ENCODE peak calls at places on chromosomes 1 and 21, in eight cellular contexts. S is transverse colon, Z is suprapubic skin, N is HepG2, R is H1, U is spleen, B is sigmoid colon, K is esophagus muscularis mucosa. F is an unnamed sample. For H3K9me3, the result is how much of the 10 kb centered on the place peaks cover.

GRCh38 chr1:159937014-159937750 is 8.2 kb downstream of the IGSF9 start:
- DNase-seq in Z (no peak), B (no peak), S (peak), U (no peak), K (no peak), N (no peak), R (no peak), F (no peak)

GRCh38 chr1:192538407-192539311 is 36.9 kb upstream of the RGS1 start:
- DNase-seq in S (no peak), K (no peak), B (no peak), Z (no peak), R (no peak), N (no peak), U (no peak), F (no peak)

GRCh38 chr1:172826096-172826741 is 167.3 kb downstream of the FASLG start:
- DNase-seq in N (peak), U (no peak), S (no peak), R (no peak), B (peak), K (no peak), Z (no peak), F (no peak)

GRCh38 chr1:206946261-206946660 is at the start of gene PIGR:
- DNase-seq in B (no peak), U (no peak), N (no peak), R (no peak), K (no peak), S (peak), Z (no peak), F (no peak)

GRCh38 chr21:31804008-31804394 is 68.8 kb upstream of the HUNK start:
- DNase-seq in Z (no peak), U (no peak), B (no peak), K (no peak), S (no peak), N (no peak), R (no peak), F (no peak)

GRCh38 chr1:98099501-98099900 is 178.7 kb upstream of the DPYD start:
- DNase-seq in Z (no peak), U (no peak), K (no peak), R (no peak), B (no peak), N (no peak), S (no peak), F (no peak)

GRCh38 chr1:112862753-112863426 is 93.1 kb downstream of the SLC16A1 start:
- DNase-seq in N (no peak), S (no peak), Z (no peak), B (no peak), R (no peak), K (no peak), U (no peak), F (no peak)

GRCh38 chr1:79188371-79188770 is 181.8 kb upstream of the ADGRL4 start:
- DNase-seq in S (no peak), B (no peak), R (no peak), K (no peak), N (no peak), Z (no peak), U (no peak), F (no peak)

GRCh38 chr1:25676488-25676887 is 59.9 kb downstream of the MAN1C1 start:
- DNase-seq in R (no peak), K (no peak), B (no peak), Z (no peak), U (peak), S (no peak), N (no peak), F (no peak)

GRCh38 chr1:64624446-64624766 is 120.5 kb upstream of the RAVER2 start:
- DNase-seq in B (no peak), U (no peak), Z (no peak), R (no peak), N (no peak), S (no peak), K (no peak), F (no peak)

GRCh38 chr1:9242338-9242969 is 7.9 kb downstream of the H6PD start:
- DNase-seq in Z (peak), K (peak), U (no peak), N (peak), R (no peak), S (peak), B (peak), F (peak)

GRCh38 chr21:44875341-44875740 is 1.9 kb upstream of the PTTG1IP start:
- DNase-seq in S (no peak), N (no peak), R (no peak), Z (no peak), U (no peak), B (no peak), K (no peak), F (no peak)

GRCh38 chr1:154847891-154848290 is 22.2 kb downstream of the KCNN3 start:
- DNase-seq in B (no peak), S (no peak), U (no peak), N (no peak), R (no peak), Z (no peak), K (no peak), F (no peak)

GRCh38 chr1:186440584-186440983 is 20.3 kb downstream of the PDC start:
- DNase-seq in B (no peak), Z (no peak), S (no peak), N (no peak), R (no peak), K (no peak), U (no peak), F (no peak)

GRCh38 chr1:191901651-191902050 is 256.6 kb upstream of the RGS18 start:
- DNase-seq in R (no peak), Z (no peak), S (no peak), N (no peak), B (no peak), U (no peak), K (no peak), F (no peak)

GRCh38 chr1:226607821-226608220 is 59.3 kb downstream of the STUM start:
- DNase-seq in K (no peak), U (peak), Z (no peak), S (no peak), R (no peak), N (no peak), B (peak), F (no peak)

GRCh38 chr1:217620814-217621213 is 10.1 kb downstream of the GPATCH2 start:
- DNase-seq in K (no peak), B (no peak), R (no peak), Z (no peak), U (no peak), N (no peak), S (no peak), F (no peak)

GRCh38 chr1:9612162-9612845 is 23.6 kb downstream of the TMEM201 start:
- DNase-seq in S (no peak), B (no peak), N (no peak), Z (no peak), U (no peak), K (no peak), R (no peak), F (no peak)

GRCh38 chr21:19268634-19269138 is 865.1 kb upstream of the TMPRSS15 start:
- DNase-seq in K (no peak), R (no peak), S (no peak), U (no peak), B (no peak), Z (no peak), N (no peak), F (no peak)

GRCh38 chr1:180594723-180595122 is 36.0 kb downstream of the OVAAL start:
- DNase-seq in B (no peak), Z (no peak), U (no peak), R (no peak), N (no peak), S (no peak), K (no peak), F (no peak)

GRCh38 chr1:28129150-28129549 is 40.7 kb upstream of the EYA3 start:
- DNase-seq in R (no peak), B (no peak), K (no peak), S (no peak), Z (no peak), N (no peak), U (no peak), F (no peak)

GRCh38 chr1:147389532-147390184 is 147.2 kb downstream of the CHD1L start:
- DNase-seq in K (no peak), R (peak), B (no peak), S (no peak), N (peak), U (no peak), Z (no peak), F (no peak)

GRCh38 chr1:23354260-23354659 is 10.2 kb upstream of the HNRNPR start:
- DNase-seq in U (no peak), N (peak), K (no peak), B (no peak), R (no peak), Z (no peak), S (no peak), F (no peak)

GRCh38 chr1:83632906-83633305 is 366.0 kb downstream of the TTLL7 start:
- DNase-seq in B (no peak), U (no peak), R (no peak), K (no peak), S (no peak), N (no peak), Z (no peak), F (no peak)

GRCh38 chr1:26142165-26142564 is 16.7 kb upstream of the FAM110D start:
- DNase-seq in B (no peak), K (no peak), R (no peak), Z (no peak), S (no peak), U (no peak), N (no peak), F (no peak)

GRCh38 chr1:22913421-22913820 is 59.2 kb downstream of the LACTBL1 start:
- DNase-seq in N (no peak), B (no peak), K (no peak), Z (no peak), U (no peak), R (no peak), S (no peak), F (no peak)

GRCh38 chr1:169307176-169307575 is 60.4 kb downstream of the NME7 start:
- DNase-seq in R (no peak), U (no peak), B (no peak), Z (no peak), N (no peak), S (no peak), K (no peak), F (no peak)

GRCh38 chr1:86061660-86062059 is 94.9 kb downstream of the COL24A1 start:
- DNase-seq in U (no peak), Z (no peak), R (no peak), N (no peak), B (no peak), K (no peak), S (no peak), F (no peak)

GRCh38 chr1:55203064-55203463 is 12.1 kb downstream of the USP24 start:
- DNase-seq in S (no peak), N (no peak), K (no peak), R (no peak), B (no peak), Z (no peak), U (no peak), F (no peak)

GRCh38 chr1:16076003-16076870 is 2.8 kb upstream of the FAM131C start:
- DNase-seq in N (no peak), K (no peak), Z (no peak), B (peak), U (no peak), R (no peak), S (no peak), F (no peak)

GRCh38 chr1:219761208-219761860 is 148.4 kb upstream of the ZC3H11B start:
- DNase-seq in K (no peak), N (no peak), R (no peak), Z (no peak), S (no peak), B (no peak), U (no peak), F (no peak)

GRCh38 chr1:75991497-75992114 is 59.4 kb upstream of the ASB17 start:
- DNase-seq in Z (peak), S (peak), K (peak), U (peak), B (peak), R (peak), N (peak), F (no peak)

GRCh38 chr21:30463713-30464112 is 16.5 kb downstream of the KRTAP19-1 start:
- DNase-seq in Z (no peak), B (no peak), U (no peak), N (no peak), K (no peak), R (no peak), S (no peak), F (no peak)

GRCh38 chr1:63350320-63350719 is 17.1 kb upstream of the ALG6 start:
- DNase-seq in R (no peak), N (no peak), B (no peak), S (no peak), Z (no peak), U (no peak), K (no peak), F (no peak)

GRCh38 chr1:209696673-209697072 is 8.0 kb upstream of the HSD11B1 start:
- DNase-seq in K (no peak), Z (no peak), U (no peak), S (no peak), B (no peak), R (no peak), N (no peak), F (no peak)

DNA sequence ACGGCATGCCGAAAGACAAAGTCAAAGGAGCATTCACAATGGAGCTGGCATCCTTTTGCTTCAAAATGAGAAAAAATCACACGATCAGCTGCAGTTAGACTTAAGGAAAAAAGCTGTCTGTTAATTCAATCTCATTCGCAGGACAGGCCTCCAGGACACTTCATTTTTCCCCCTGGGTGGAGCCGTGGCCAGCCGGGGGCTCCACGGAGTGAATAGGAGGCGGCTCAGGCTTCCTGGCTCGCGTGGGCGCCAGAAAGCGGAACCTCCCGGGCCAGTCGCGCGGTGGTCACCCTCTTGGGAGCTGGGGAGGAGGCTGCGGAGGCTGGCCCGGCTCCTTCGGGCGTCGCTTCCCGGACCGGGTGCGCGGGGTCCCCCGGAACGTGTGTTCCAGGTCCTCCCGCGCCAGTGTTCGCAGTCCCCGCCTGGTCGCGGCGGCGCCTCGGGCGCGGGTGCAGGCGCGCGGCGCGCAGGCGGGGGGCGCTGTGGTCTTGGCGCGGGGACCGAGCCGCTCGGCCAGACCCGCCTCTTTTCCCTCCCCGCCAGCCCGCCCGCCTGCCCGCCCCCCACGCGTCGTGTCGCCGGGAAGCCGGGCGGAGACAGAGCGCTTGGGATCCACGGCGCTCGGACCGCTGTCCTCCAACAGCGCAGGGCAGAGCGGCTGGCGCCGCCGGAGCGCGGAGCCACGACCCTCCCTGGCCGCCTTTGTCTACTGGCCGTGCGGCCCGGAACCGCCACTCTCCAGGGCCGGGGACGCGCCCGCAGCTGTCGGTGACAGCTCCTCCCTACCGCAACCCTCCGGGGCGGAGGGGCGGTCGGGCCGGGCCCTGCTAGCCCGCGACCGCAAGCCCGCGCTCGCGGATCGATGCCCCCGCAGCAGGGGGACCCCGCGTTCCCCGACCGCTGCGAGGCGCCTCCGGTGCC is at the start of gene RHOU:
- DNase-seq in K (peak), S (peak), U (peak), Z (peak), N (peak), B (peak), R (no peak), F (peak)
- TF ChIP-seq POLR2A in K (peak), S (peak), U (no peak), Z (no peak), N (peak), B (peak), R (no peak), F (peak)

DNA sequence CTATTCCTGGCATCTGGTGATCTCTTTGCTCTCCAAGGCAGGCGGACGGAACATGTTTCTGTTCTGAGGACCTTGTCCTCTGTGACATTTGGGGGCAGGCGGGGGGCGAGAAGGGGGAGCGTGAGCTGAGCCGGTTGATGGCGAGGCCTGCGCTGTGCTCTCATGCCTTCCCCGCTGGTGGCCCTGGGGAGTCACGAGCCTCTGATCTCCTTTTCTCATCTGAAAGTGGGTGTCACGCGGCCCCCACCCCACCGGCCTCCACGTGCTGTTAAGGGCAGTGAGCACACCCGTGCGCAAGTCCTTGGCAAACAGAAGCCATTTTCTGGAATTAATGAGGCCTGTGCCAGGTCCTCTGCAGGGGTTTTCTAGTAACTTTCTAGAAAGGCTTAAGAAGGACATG is 102.8 kb upstream of the ACTRT2 start:
- DNase-seq in S (no peak), B (no peak), K (no peak), Z (no peak), U (no peak), R (no peak), N (no peak), F (no peak)
- H3K9me3 ChIP-seq in S (under half), B (under half), K (under half), Z (under half), U (under half), R (half or more), N (under half), F (under half)

GRCh38 chr1:45344491-45344890 is 4.3 kb upstream of the MUTYH start:
- DNase-seq in N (no peak), K (no peak), R (no peak), U (no peak), Z (no peak), S (no peak), B (no peak), F (no peak)
- TF ChIP-seq POLR2AphosphoS5 in N (peak), K (no peak), R (peak), U (peak), Z (no peak), S (no peak), B (no peak), F (no peak)

DNA sequence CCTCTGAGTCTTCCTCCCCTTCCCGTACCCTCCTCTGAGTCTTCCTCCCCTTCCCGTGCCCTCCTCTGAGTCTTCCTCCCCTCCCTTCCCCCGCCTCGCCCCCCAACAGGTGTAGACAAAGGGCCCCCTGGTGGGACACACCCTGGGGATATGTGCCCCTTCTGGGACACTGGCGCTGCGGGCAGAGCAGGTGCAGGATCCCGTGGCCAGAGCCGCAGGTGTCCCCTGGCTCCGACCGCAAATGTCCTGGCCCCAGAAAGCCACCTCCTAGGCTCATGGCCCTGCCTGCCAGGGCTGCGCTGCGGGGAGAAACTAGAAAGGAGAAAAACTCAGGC is 51.5 kb upstream of the ARHGEF16 start:
- DNase-seq in R (no peak), S (no peak), K (no peak), U (no peak), Z (no peak), B (no peak), N (no peak), F (no peak)
- TF ChIP-seq POLR2A in R (no peak), S (no peak), K (no peak), U (no peak), Z (no peak), B (no peak), N (no peak), F (no peak)